ENCODE peak calls at places on chromosomes 3 and 15, in seven cellular contexts. I, E, V, T, N, L and U are unnamed samples.

GRCh38 chr3:113947372-113948014 is at the start of gene ZDHHC23:
- DNase-seq in N (peak; percentile 80), L (peak; percentile 40), T (peak; percentile 42), I (no peak), V (no peak), E (peak; percentile 51), U (peak; percentile 82)

GRCh38 chr3:114179575-114179974 is 723 bp upstream of the DRD3 start:
- DNase-seq in V (no peak), N (peak; percentile 43), I (no peak), L (peak; percentile 24), E (peak; percentile 41), T (no peak), U (peak; percentile 73)

GRCh38 chr3:48372377-48372770 is 355 bp downstream of the FBXW12 start:
- DNase-seq in I (no peak), V (no peak), L (no peak), T (no peak), N (no peak), E (no peak), U (no peak)

GRCh38 chr15:85555875-85556617 is 175.6 kb downstream of the AKAP13 start:
- DNase-seq in E (no peak), L (no peak), N (no peak), I (no peak), T (no peak), V (no peak), U (no peak)

GRCh38 chr15:64152507-64153387 is 1.2 kb downstream of the SNX22 start:
- DNase-seq in V (no peak), N (no peak), T (no peak), E (no peak), I (no peak), L (no peak), U (peak; percentile 90)

GRCh38 chr15:31102374-31103342 is 1.1 kb upstream of the TRPM1 start:
- DNase-seq in N (no peak), E (no peak), T (no peak), L (no peak), V (no peak), I (no peak), U (no peak)

GRCh38 chr15:68815598-68815997 is 5.1 kb downstream of the ANP32A start:
- DNase-seq in L (no peak), E (peak; percentile 76), N (peak; percentile 30), T (no peak), I (no peak), V (no peak), U (no peak)

GRCh38 chr3:29247088-29247745 is 33.7 kb upstream of the RBMS3 start:
- DNase-seq in N (no peak), E (no peak), T (no peak), L (no peak), I (no peak), V (no peak), U (no peak)

GRCh38 chr15:71547066-71547465 is 263.3 kb upstream of the NR2E3 start:
- DNase-seq in I (peak; percentile 24), V (no peak), E (no peak), N (no peak), T (no peak), L (peak; percentile 25), U (no peak)

GRCh38 chr3:47573190-47574172 is 5.2 kb downstream of the CSPG5 start:
- DNase-seq in V (no peak), I (no peak), E (no peak), N (no peak), L (no peak), T (no peak), U (no peak)

GRCh38 chr15:64045774-64046346 is 425 bp downstream of the DAPK2 start:
- DNase-seq in I (no peak), V (no peak), T (no peak), E (peak; percentile 13), N (no peak), L (no peak), U (peak; percentile 53)

GRCh38 chr3:128984596-128984995 is 9.3 kb downstream of the CFAP92 start:
- DNase-seq in L (no peak), I (no peak), T (no peak), V (no peak), N (no peak), E (no peak), U (no peak)

GRCh38 chr3:42500091-42500490 is 2.4 kb upstream of the VIPR1 start:
- DNase-seq in I (no peak), N (no peak), E (no peak), V (no peak), L (no peak), T (no peak), U (no peak)

GRCh38 chr3:42491876-42492507 is 10.5 kb upstream of the VIPR1 start:
- DNase-seq in T (no peak), E (no peak), V (no peak), L (no peak), I (no peak), N (no peak), U (no peak)

GRCh38 chr3:48466386-48467109 is 20.0 kb downstream of the ATRIP start:
- DNase-seq in V (no peak), E (peak; percentile 48), I (no peak), T (no peak), L (no peak), N (no peak), U (peak; percentile 72)

GRCh38 chr15:80317389-80318169 is 65.6 kb upstream of the CTXND1 start:
- DNase-seq in E (peak; percentile 72), N (peak; percentile 10), T (no peak), I (no peak), V (no peak), L (peak; percentile 72), U (no peak)

GRCh38 chr3:46348811-46349482 is 5.0 kb upstream of the CCR2 start:
- DNase-seq in E (no peak), T (no peak), I (no peak), V (no peak), N (no peak), L (no peak), U (no peak)

GRCh38 chr3:120765830-120766511 is 23.4 kb downstream of the GTF2E1 start:
- DNase-seq in V (no peak), T (no peak), E (no peak), L (no peak), I (no peak), N (no peak), U (no peak)

GRCh38 chr3:157263027-157263426 is 103.1 kb upstream of the CCNL1 start:
- DNase-seq in N (peak; percentile 72), E (no peak), I (no peak), T (no peak), V (no peak), L (peak; percentile 23), U (peak; percentile 7)

GRCh38 chr15:41631880-41632279 is 28.3 kb upstream of the MGA start:
- DNase-seq in I (no peak), E (no peak), T (no peak), V (no peak), N (no peak), L (no peak), U (no peak)

GRCh38 chr3:80023010-80023409 is 255.2 kb upstream of the ROBO1 start:
- DNase-seq in T (no peak), E (no peak), V (no peak), N (no peak), I (no peak), L (no peak), U (no peak)

GRCh38 chr3:62562017-62562416 is 188.7 kb upstream of the FEZF2 start:
- DNase-seq in N (peak; percentile 35), T (no peak), V (no peak), E (no peak), L (peak; percentile 53), I (no peak), U (no peak)

GRCh38 chr3:172203522-172204258 is 164.3 kb downstream of the FNDC3B start:
- DNase-seq in I (no peak), L (peak; percentile 57), V (no peak), T (no peak), N (peak; percentile 78), E (no peak), U (no peak)

GRCh38 chr3:172199850-172200369 is 160.5 kb downstream of the FNDC3B start:
- DNase-seq in I (no peak), E (no peak), L (no peak), V (no peak), T (no peak), N (no peak), U (no peak)

GRCh38 chr3:172202797-172203196 is 163.4 kb downstream of the FNDC3B start:
- DNase-seq in T (no peak), V (no peak), I (no peak), N (peak; percentile 49), E (no peak), L (no peak), U (no peak)

GRCh38 chr3:172201136-172201989 is 162.0 kb downstream of the FNDC3B start:
- DNase-seq in V (no peak), T (no peak), E (no peak), L (peak; percentile 96), N (no peak), I (peak; percentile 53), U (no peak)

DNA sequence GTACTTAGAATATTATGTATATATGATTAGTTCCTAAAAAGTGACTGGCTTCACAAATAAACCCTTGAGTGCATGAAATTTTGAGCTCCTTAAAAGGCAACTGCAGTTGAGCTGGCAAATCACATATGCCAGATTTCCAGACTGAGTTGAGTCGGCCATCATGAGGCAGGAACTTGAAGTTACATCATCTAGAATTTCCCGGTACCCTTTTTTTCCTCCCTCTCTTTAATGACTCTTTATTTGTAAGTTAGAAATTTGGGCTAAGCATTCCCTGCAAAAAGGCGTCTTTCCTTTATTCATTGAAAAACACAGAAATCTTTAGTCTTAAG is 162.6 kb downstream of the FNDC3B start:
- DNase-seq in N (no peak), V (no peak), T (no peak), I (no peak), L (peak; percentile 87), E (no peak), U (no peak)
- H3K4me3 ChIP-seq in N (no peak overlapping the region), V (no peak overlapping the region), T (no peak overlapping the region), I (no peak overlapping the region), L (no peak overlapping the region), E (no peak overlapping the region), U (no peak overlapping the region)

DNA sequence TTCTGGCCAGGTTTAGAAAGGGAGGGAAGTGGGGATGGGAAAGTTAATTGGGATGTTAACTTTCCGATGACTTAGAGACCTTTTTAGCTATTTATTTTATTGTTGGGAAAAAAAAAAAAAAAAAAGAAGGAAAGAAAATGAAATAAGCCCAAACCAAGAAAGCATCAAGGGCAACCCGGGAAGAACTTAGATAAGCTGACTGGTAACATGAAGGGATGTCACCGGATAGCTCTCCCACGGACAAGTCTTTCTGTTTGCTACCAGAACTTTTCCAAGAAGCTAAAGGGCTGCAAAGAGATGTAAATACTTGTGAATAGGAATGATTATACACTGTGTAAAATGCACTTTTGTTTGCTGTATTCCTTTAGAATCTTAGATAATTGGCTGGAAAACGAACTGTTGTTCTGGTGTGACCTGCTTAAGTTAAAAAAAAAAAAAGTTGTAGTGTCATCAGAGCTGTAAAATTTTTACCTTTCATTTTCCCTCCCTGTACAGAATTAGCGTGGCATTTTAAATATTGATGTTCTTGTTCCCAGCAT is 2.8 kb downstream of the FOXB1 start:
- DNase-seq in I (no peak), V (no peak), L (no peak), E (no peak), N (no peak), T (no peak), U (no peak)
- H3K4me3 ChIP-seq in I (peak overlapping the region; percentile 40), V (peak overlapping the region; percentile 71), L (no peak overlapping the region), E (peak overlapping the region; percentile 23), N (peak overlapping the region; percentile 67), T (peak overlapping the region; percentile 48), U (no peak overlapping the region)

GRCh38 chr3:155031191-155031590 is 48.9 kb upstream of the MME start:
- DNase-seq in N (no peak), I (no peak), V (no peak), L (no peak), E (no peak), T (no peak), U (no peak)
- H3K4me3 ChIP-seq in N (no peak overlapping the region), I (no peak overlapping the region), V (no peak overlapping the region), L (no peak overlapping the region), E (no peak overlapping the region), T (no peak overlapping the region), U (no peak overlapping the region)

GRCh38 chr15:43184407-43185160 is 619 bp upstream of the CCNDBP1 start:
- DNase-seq in I (no peak), E (no peak), L (no peak), N (no peak), V (no peak), T (no peak), U (no peak)
- H3K4me3 ChIP-seq in I (peak overlapping the region; percentile 91), E (peak overlapping the region; percentile 36), L (peak overlapping the region; percentile 75), N (peak overlapping the region; percentile 92), V (peak overlapping the region; percentile 91), T (peak overlapping the region; percentile 97), U (no peak overlapping the region)